ENCODE peak calls at places on chromosomes 12 and 14, in seven cellular contexts. G is neural crest cell; V is mammary epithelial cell; X is psoas muscle; T is CD8-positive, alpha-beta T cell; A is retinal pigment epithelial cell; M is right atrium auricular region. B is an unnamed sample.

GRCh38 chr12:32502693-32503510 is 103.5 kb downstream of the FGD4 start:
- DNase-seq in G (no peak), V (peak; percentile 51), X (peak; percentile 33), T (no peak), A (peak; percentile 42), M (no peak), B (peak; percentile 81)

GRCh38 chr12:40473979-40474378 is 218.3 kb upstream of the CNTN1 start:
- DNase-seq in G (no peak), V (no peak), X (no peak), T (no peak), A (no peak), M (no peak), B (no peak)

GRCh38 chr12:3453266-3453862 is 37.6 kb upstream of the PRMT8 start:
- DNase-seq in G (no peak), V (no peak), X (no peak), T (no peak), A (no peak), M (no peak), B (no peak)

GRCh38 chr12:25054076-25054782 is 105.3 kb upstream of the BCAT1 start:
- DNase-seq in G (no peak), V (peak; percentile 81), X (no peak), T (no peak), A (no peak), M (no peak), B (peak; percentile 89)

GRCh38 chr14:84750763-84751554 is 779.0 kb upstream of the FLRT2 start:
- DNase-seq in G (no peak), V (peak; percentile 4), X (no peak), T (no peak), A (peak; percentile 46), M (no peak), B (peak; percentile 42)

GRCh38 chr14:69036757-69037506 is 57.8 kb upstream of the ACTN1 start:
- DNase-seq in G (no peak), V (no peak), X (no peak), T (no peak), A (no peak), M (no peak), B (no peak)

GRCh38 chr12:46409342-46409741 is 36.8 kb upstream of the SLC38A2 start:
- DNase-seq in G (no peak), V (no peak), X (no peak), T (no peak), A (no peak), M (no peak), B (no peak)

GRCh38 chr12:98220636-98221035 is 294.8 kb upstream of the TMPO start:
- DNase-seq in G (no peak), V (no peak), X (no peak), T (no peak), A (no peak), M (no peak), B (no peak)

GRCh38 chr14:51774209-51774608 is 86.2 kb upstream of the GNG2 start:
- DNase-seq in G (no peak), V (no peak), X (no peak), T (no peak), A (no peak), M (no peak), B (no peak)

GRCh38 chr12:30417697-30418231 is 277.9 kb downstream of the IPO8 start:
- DNase-seq in G (no peak), V (peak; percentile 98), X (peak; percentile 19), T (no peak), A (peak; percentile 82), M (no peak), B (peak; percentile 99)

GRCh38 chr12:98896938-98897337 is 251.8 kb downstream of the APAF1 start:
- DNase-seq in G (peak; percentile 8), V (no peak), X (no peak), T (no peak), A (peak; percentile 3), M (no peak), B (no peak)

GRCh38 chr14:32933943-32934890 is 4.5 kb upstream of the NPAS3 start:
- DNase-seq in G (peak; percentile 62), V (peak; percentile 17), X (peak; percentile 17), T (no peak), A (no peak), M (no peak), B (no peak)

GRCh38 chr12:102484017-102484731 is 3.8 kb upstream of the IGF1 start:
- DNase-seq in G (peak; percentile 54), V (peak; percentile 16), X (peak; percentile 62), T (peak; percentile 68), A (no peak), M (peak; percentile 84), B (peak; percentile 52)

GRCh38 chr12:101619868-101620761 is 25.3 kb downstream of the MYBPC1 start:
- DNase-seq in G (no peak), V (no peak), X (no peak), T (no peak), A (peak; percentile 23), M (no peak), B (no peak)

GRCh38 chr14:62030387-62030786 is 268.2 kb downstream of the SNAPC1 start:
- DNase-seq in G (no peak), V (no peak), X (no peak), T (no peak), A (no peak), M (no peak), B (no peak)

GRCh38 chr12:51217133-51217967 is 512 bp downstream of the POU6F1 start:
- DNase-seq in G (peak; percentile 37), V (no peak), X (peak; percentile 61), T (peak; percentile 76), A (no peak), M (peak; percentile 65), B (no peak)

DNA sequence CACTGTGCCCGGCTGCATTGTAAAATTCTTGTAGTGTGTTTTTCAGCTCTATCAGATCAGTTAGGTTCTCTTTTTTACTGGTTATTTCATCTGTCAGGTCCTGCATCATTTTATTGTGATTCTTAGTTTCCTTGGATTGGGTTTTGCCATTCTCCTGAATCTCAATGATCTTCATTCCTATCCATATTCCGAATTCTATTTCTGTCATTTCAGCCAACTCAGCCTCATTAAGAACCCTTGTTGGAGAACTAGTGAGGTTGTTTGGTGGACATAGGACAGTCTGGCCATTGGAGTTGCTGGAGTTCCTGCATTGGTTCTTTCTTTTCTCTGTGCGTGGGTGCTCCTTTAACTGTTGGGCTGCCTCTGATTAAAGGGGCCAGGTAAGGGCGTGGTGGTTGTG is 5.6 kb upstream of the C1S start:
- DNase-seq in G (no peak), V (no peak), X (no peak), T (no peak), A (no peak), M (no peak), B (no peak)
- TF ChIP-seq CTCF in G (no peak), V (no peak), X (no peak), T (no peak), A (no peak), M (no peak), B (no peak)

GRCh38 chr12:124740691-124741137 is 123.0 kb downstream of the SCARB1 start:
- DNase-seq in G (no peak), V (peak; percentile 83), X (peak; percentile 62), T (no peak), A (no peak), M (no peak), B (peak; percentile 81)
- TF ChIP-seq CTCF in G (no peak), V (peak; percentile 28), X (peak; percentile 32), T (no peak), A (peak; percentile 21), M (peak; percentile 12), B (peak; percentile 37)

DNA sequence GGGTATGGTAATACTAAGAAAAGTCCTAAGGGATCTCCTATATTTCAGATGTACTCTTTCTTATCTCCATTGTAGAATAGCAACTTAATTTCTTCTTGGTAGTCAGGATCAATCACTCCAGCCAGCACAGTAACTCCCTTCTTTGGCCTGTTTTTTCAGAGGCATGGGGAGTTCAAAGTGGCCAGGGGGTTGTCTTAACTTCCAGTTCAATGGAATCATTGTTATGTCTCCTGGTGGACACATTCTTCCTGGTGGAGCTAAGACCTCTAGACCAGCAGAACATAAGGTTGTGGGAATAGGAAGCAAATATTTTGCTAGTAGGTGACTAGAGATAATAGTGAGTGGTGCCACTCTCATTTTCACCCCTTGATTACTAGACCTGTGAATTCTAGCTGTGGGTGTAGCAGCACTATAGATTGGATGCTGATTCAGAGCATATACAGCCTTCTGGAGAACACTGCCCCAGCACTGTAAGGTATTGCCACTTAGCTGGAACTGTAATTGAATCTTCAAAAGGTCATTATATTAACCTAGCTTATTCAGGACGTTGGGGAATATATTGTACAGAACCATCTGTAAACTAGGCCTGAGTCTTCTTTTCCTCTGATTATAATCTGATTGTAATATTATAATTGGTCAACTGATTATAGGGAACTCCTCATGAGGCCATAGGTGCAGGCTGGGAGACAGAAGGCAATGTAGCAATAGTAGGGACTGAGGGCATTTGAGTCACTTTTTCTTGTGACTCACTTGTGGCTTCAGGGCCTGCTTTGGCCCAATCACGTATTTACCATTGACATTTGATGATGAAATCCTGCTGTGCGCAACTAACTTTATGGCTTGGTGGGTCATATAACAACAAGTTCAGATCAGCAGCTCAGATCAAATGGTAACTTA is 60.2 kb upstream of the ATP2B1 start:
- DNase-seq in G (no peak), V (peak; percentile 99), X (no peak), T (no peak), A (peak; percentile 39), M (no peak), B (peak; percentile 99)
- TF ChIP-seq CTCF in G (no peak), V (no peak), X (no peak), T (no peak), A (no peak), M (no peak), B (no peak)

GRCh38 chr12:55679691-55680090 is 28.0 kb downstream of the ITGA7 start:
- DNase-seq in G (no peak), V (no peak), X (no peak), T (no peak), A (no peak), M (no peak), B (no peak)

GRCh38 chr12:55682087-55682796 is 25.5 kb downstream of the ITGA7 start:
- DNase-seq in G (no peak), V (no peak), X (no peak), T (no peak), A (no peak), M (no peak), B (no peak)

GRCh38 chr12:55683676-55684075 is 24.0 kb downstream of the ITGA7 start:
- DNase-seq in G (no peak), V (no peak), X (no peak), T (no peak), A (no peak), M (no peak), B (no peak)

GRCh38 chr12:55684761-55685370 is 22.8 kb downstream of the ITGA7 start:
- DNase-seq in G (no peak), V (no peak), X (no peak), T (no peak), A (no peak), M (no peak), B (no peak)

DNA sequence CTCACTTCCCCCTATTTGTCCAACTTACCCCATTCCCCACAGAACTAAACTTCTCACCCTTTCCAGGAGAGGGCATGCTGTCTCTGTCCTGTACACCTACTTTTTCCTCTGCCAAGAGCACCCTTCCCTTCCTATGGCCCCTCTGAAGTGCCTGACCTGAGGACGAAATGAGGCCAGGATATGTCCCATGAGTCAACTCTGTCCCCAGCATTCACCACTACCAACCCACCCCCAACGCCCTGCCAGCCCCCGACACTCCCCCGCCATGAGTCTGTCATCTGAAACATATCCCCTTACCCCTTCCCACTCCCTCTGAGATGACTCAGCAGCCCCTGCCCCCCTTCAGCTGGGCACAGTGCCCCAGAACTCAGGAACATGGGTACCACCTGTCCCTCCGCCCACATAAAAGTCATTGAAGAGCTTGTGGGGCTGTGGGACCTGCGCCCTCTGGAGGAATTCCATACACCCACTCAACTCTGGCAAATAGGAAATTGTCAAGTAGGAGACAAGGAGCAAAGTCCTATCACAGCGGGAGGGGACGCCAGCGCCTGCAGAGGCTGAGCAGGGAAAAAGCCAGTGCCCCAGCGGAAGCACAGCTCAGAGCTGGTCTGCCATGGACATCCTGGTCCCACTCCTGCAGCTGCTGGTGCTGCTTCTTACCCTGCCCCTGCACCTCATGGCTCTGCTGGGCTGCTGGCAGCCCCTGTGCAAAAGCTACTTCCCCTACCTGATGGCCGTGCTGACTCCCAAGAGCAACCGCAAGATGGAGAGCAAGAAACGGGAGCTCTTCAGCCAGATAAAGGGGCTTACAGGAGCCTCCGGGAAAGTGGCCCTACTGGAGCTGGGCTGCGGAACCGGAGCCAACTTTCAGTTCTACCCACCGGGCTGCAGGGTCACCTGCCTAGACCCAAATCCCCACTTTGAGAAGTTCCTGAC is 26.3 kb downstream of the ITGA7 start:
- DNase-seq in G (peak; percentile 32), V (peak; percentile 43), X (peak; percentile 81), T (no peak), A (peak; percentile 55), M (peak; percentile 79), B (peak; percentile 46)
- TF ChIP-seq CTCF in G (peak; percentile 43), V (peak; percentile 24), X (peak; percentile 38), T (no peak), A (peak; percentile 67), M (peak; percentile 55), B (peak; percentile 23)

B was measured in epithelial cell of esophagus.